ENCODE peak calls at places on chromosomes 2 and 18, in five cellular contexts. One of them, this sample, is unnamed.
A peak's percentile ranks its signal among the peaks of the same experiment; 100 is the strongest.

GRCh38 chr18:36812686-36813085 is 16.1 kb downstream of the TPGS2 start:
- DNase-seq in spleen: no peak
- DNase-seq in K562: no peak
- DNase-seq in suprapubic skin: no peak
- DNase-seq in HCT116: no peak
- DNase-seq in this sample: no peak

GRCh38 chr2:69375494-69376353 is 11.3 kb downstream of the GFPT1 start:
- DNase-seq in HCT116: peak; percentile 21
- DNase-seq in suprapubic skin: no peak
- DNase-seq in K562: peak; percentile 54
- DNase-seq in spleen: no peak
- DNase-seq in this sample: no peak

GRCh38 chr18:3508576-3509559 is 58.9 kb downstream of the TGIF1 start:
- DNase-seq in HCT116: no peak
- DNase-seq in suprapubic skin: no peak
- DNase-seq in spleen: no peak
- DNase-seq in K562: no peak
- DNase-seq in this sample: peak; percentile 32

GRCh38 chr18:6920099-6920955 is 190.8 kb downstream of the ARHGAP28 start:
- DNase-seq in suprapubic skin: no peak
- DNase-seq in HCT116: no peak
- DNase-seq in K562: peak; percentile 47
- DNase-seq in spleen: no peak
- DNase-seq in this sample: peak; percentile 77

GRCh38 chr2:37560241-37560848 is 111.1 kb downstream of the CDC42EP3 start:
- DNase-seq in suprapubic skin: no peak
- DNase-seq in spleen: no peak
- DNase-seq in K562: no peak
- DNase-seq in HCT116: no peak
- DNase-seq in this sample: no peak

GRCh38 chr2:8636691-8637636 is 44.9 kb upstream of the ID2 start:
- DNase-seq in suprapubic skin: no peak
- DNase-seq in K562: no peak
- DNase-seq in HCT116: no peak
- DNase-seq in spleen: peak; percentile 63
- DNase-seq in this sample: no peak

GRCh38 chr2:202815548-202816420 is 55.8 kb downstream of the ICA1L start:
- DNase-seq in K562: no peak
- DNase-seq in spleen: no peak
- DNase-seq in suprapubic skin: no peak
- DNase-seq in HCT116: no peak
- DNase-seq in this sample: no peak

GRCh38 chr2:180604077-180604476 is 376.3 kb upstream of the UBE2E3 start:
- DNase-seq in HCT116: peak; percentile 6
- DNase-seq in suprapubic skin: no peak
- DNase-seq in K562: no peak
- DNase-seq in spleen: no peak
- DNase-seq in this sample: no peak

GRCh38 chr2:111618577-111618930 is 265.4 kb downstream of the ANAPC1 start:
- DNase-seq in HCT116: no peak
- DNase-seq in spleen: peak; percentile 84
- DNase-seq in K562: no peak
- DNase-seq in suprapubic skin: no peak
- DNase-seq in this sample: no peak

GRCh38 chr2:156423674-156424282 is 12.4 kb upstream of the GPD2 start:
- DNase-seq in spleen: no peak
- DNase-seq in HCT116: no peak
- DNase-seq in K562: no peak
- DNase-seq in suprapubic skin: no peak
- DNase-seq in this sample: no peak

GRCh38 chr2:195495356-195495755 is 161.7 kb upstream of the SLC39A10 start:
- DNase-seq in suprapubic skin: no peak
- DNase-seq in spleen: no peak
- DNase-seq in K562: no peak
- DNase-seq in HCT116: no peak
- DNase-seq in this sample: no peak

GRCh38 chr18:10936211-10937053 is 212.9 kb downstream of the PIEZO2 start:
- DNase-seq in HCT116: no peak
- DNase-seq in suprapubic skin: no peak
- DNase-seq in spleen: no peak
- DNase-seq in K562: no peak
- DNase-seq in this sample: no peak

GRCh38 chr2:181552808-181553207 is 95.6 kb downstream of the ITGA4 start:
- DNase-seq in spleen: no peak
- DNase-seq in K562: no peak
- DNase-seq in HCT116: peak; percentile 28
- DNase-seq in suprapubic skin: no peak
- DNase-seq in this sample: no peak

GRCh38 chr2:54422072-54422581 is 34.0 kb upstream of the SPTBN1 start:
- DNase-seq in HCT116: no peak
- DNase-seq in spleen: no peak
- DNase-seq in suprapubic skin: no peak
- DNase-seq in K562: no peak
- DNase-seq in this sample: no peak

GRCh38 chr2:162245737-162246136 is 2.5 kb upstream of the FAP start:
- DNase-seq in spleen: no peak
- DNase-seq in K562: no peak
- DNase-seq in suprapubic skin: no peak
- DNase-seq in HCT116: no peak
- DNase-seq in this sample: no peak

GRCh38 chr2:85356186-85356585 is 1.6 kb downstream of the ELMOD3 start:
- DNase-seq in K562: no peak
- DNase-seq in suprapubic skin: no peak
- DNase-seq in HCT116: no peak
- DNase-seq in spleen: no peak
- DNase-seq in this sample: no peak

GRCh38 chr18:6960656-6961055 is 156.9 kb downstream of the LAMA1 start:
- DNase-seq in K562: no peak
- DNase-seq in HCT116: no peak
- DNase-seq in spleen: no peak
- DNase-seq in suprapubic skin: no peak
- DNase-seq in this sample: no peak

GRCh38 chr2:97354576-97354975 is 235.1 kb downstream of the ANKRD36B start:
- DNase-seq in spleen: peak; percentile 77
- DNase-seq in suprapubic skin: no peak
- DNase-seq in K562: no peak
- DNase-seq in HCT116: no peak
- DNase-seq in this sample: no peak

GRCh38 chr2:175786705-175787104 is 215.4 kb downstream of the LNPK start:
- DNase-seq in spleen: no peak
- DNase-seq in HCT116: no peak
- DNase-seq in suprapubic skin: no peak
- DNase-seq in K562: no peak
- DNase-seq in this sample: no peak

GRCh38 chr18:76687271-76688006 is 134.9 kb upstream of the ZNF236 start:
- DNase-seq in suprapubic skin: no peak
- DNase-seq in K562: no peak
- DNase-seq in spleen: no peak
- DNase-seq in HCT116: no peak
- DNase-seq in this sample: no peak

GRCh38 chr2:10964076-10964812 is 52.5 kb downstream of the KCNF1 start:
- DNase-seq in K562: no peak
- DNase-seq in suprapubic skin: no peak
- DNase-seq in HCT116: no peak
- DNase-seq in spleen: no peak
- DNase-seq in this sample: no peak

GRCh38 chr2:8491296-8492048 is 190.4 kb upstream of the ID2 start:
- DNase-seq in HCT116: no peak
- DNase-seq in spleen: no peak
- DNase-seq in suprapubic skin: peak; percentile 45
- DNase-seq in K562: no peak
- DNase-seq in this sample: peak; percentile 53

GRCh38 chr2:104658149-104658839 is 195.6 kb upstream of the POU3F3 start:
- DNase-seq in suprapubic skin: peak; percentile 85
- DNase-seq in HCT116: no peak
- DNase-seq in spleen: peak; percentile 86
- DNase-seq in K562: no peak
- DNase-seq in this sample: no peak

GRCh38 chr2:235608200-235608591 is 114.4 kb downstream of the AGAP1 start:
- DNase-seq in suprapubic skin: no peak
- DNase-seq in K562: no peak
- DNase-seq in HCT116: no peak
- DNase-seq in spleen: no peak
- DNase-seq in this sample: no peak

GRCh38 chr2:12107849-12108420 is 361.5 kb downstream of the LPIN1 start:
- DNase-seq in K562: no peak
- DNase-seq in HCT116: no peak
- DNase-seq in suprapubic skin: no peak
- DNase-seq in spleen: no peak
- DNase-seq in this sample: peak; percentile 77

GRCh38 chr2:169095631-169096105 is 26.3 kb downstream of the DHRS9 start:
- DNase-seq in spleen: no peak
- DNase-seq in suprapubic skin: no peak
- DNase-seq in K562: peak; percentile 27
- DNase-seq in HCT116: peak; percentile 48
- DNase-seq in this sample: no peak

GRCh38 chr2:241943961-241944575 is 74.5 kb downstream of the RTP5 start:
- DNase-seq in K562: no peak
- DNase-seq in suprapubic skin: peak; percentile 70
- DNase-seq in spleen: peak; percentile 51
- DNase-seq in HCT116: no peak
- DNase-seq in this sample: no peak

GRCh38 chr2:229300814-229301213 is 29.7 kb upstream of the PID1 start:
- DNase-seq in spleen: no peak
- DNase-seq in K562: no peak
- DNase-seq in HCT116: no peak
- DNase-seq in suprapubic skin: no peak
- DNase-seq in this sample: no peak

GRCh38 chr2:15753811-15754702 is 162.4 kb downstream of the DDX1 start:
- DNase-seq in K562: no peak
- DNase-seq in suprapubic skin: no peak
- DNase-seq in HCT116: no peak
- DNase-seq in spleen: no peak
- DNase-seq in this sample: no peak

GRCh38 chr2:30705056-30705455 is 102.2 kb downstream of the CAPN13 start:
- DNase-seq in K562: no peak
- DNase-seq in HCT116: no peak
- DNase-seq in suprapubic skin: no peak
- DNase-seq in spleen: no peak
- DNase-seq in this sample: no peak

GRCh38 chr2:173991857-173992588 is 26.9 kb upstream of the SP3 start:
- DNase-seq in suprapubic skin: peak; percentile 94
- DNase-seq in K562: no peak
- DNase-seq in HCT116: no peak
- DNase-seq in spleen: no peak
- DNase-seq in this sample: no peak
- TF ChIP-seq POLR2AphosphoS5 in suprapubic skin: no peak
- TF ChIP-seq POLR2AphosphoS5 in K562: no peak
- TF ChIP-seq POLR2AphosphoS5 in HCT116: no peak
- TF ChIP-seq POLR2AphosphoS5 in spleen: no peak
- TF ChIP-seq POLR2AphosphoS5 in this sample: no peak

GRCh38 chr18:30499721-30500120 is 542.8 kb downstream of the DSC3 start:
- DNase-seq in spleen: no peak
- DNase-seq in suprapubic skin: no peak
- DNase-seq in HCT116: no peak
- DNase-seq in K562: no peak
- DNase-seq in this sample: no peak

GRCh38 chr18:30500240-30500945 is 542.1 kb downstream of the DSC3 start:
- DNase-seq in spleen: no peak
- DNase-seq in HCT116: no peak
- DNase-seq in suprapubic skin: no peak
- DNase-seq in K562: no peak
- DNase-seq in this sample: no peak

DNA sequence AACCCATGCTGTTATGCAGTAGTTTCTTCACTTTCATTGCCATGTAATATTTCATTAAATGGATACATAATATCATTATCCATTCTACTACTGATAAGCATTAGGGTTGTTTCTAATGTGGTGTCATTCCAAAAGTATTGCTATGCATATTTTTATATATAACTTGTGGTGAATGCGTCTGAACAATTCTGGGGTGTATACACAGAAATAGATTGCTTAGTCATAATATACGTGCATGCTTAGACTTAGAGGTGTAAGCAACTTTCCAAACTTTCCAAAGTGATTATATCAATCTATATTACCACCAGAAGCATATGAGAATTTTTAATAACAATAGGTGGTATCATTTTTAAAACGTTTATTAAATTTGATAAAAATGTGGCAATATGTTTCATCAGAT is 540.9 kb downstream of the DSC3 start:
- DNase-seq in spleen: no peak
- DNase-seq in suprapubic skin: no peak
- DNase-seq in HCT116: no peak
- DNase-seq in K562: no peak
- DNase-seq in this sample: no peak
- TF ChIP-seq POLR2AphosphoS5 in spleen: no peak
- TF ChIP-seq POLR2AphosphoS5 in suprapubic skin: no peak
- TF ChIP-seq POLR2AphosphoS5 in HCT116: no peak
- TF ChIP-seq POLR2AphosphoS5 in K562: no peak
- TF ChIP-seq POLR2AphosphoS5 in this sample: no peak

DNA sequence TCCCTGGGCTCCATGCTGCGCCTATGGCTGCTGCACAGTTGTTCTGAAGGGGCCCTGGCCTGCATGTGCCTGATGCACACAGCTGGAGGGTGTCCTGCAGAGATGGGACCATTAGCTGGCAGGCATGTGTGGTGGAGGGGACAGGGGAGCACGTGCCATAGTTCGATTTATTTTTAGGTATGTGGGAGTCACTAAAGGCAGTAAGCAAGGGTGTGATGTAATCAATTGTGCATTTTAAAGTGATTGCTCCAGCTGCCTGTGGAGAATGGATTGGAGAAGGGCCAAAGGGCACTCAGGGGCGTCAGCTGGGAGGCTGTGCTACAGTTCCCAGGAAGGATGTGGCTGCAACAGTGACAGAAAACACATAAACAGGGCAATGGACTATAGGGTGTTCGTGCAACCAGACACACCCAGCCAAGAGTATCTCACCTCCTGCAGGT is 205.1 kb downstream of the ARL4C start:
- DNase-seq in suprapubic skin: no peak
- DNase-seq in spleen: no peak
- DNase-seq in K562: no peak
- DNase-seq in HCT116: no peak
- DNase-seq in this sample: no peak
- TF ChIP-seq POLR2AphosphoS5 in suprapubic skin: no peak
- TF ChIP-seq POLR2AphosphoS5 in spleen: peak; percentile 62
- TF ChIP-seq POLR2AphosphoS5 in K562: no peak
- TF ChIP-seq POLR2AphosphoS5 in HCT116: no peak
- TF ChIP-seq POLR2AphosphoS5 in this sample: no peak

GRCh38 chr2:200786423-200786822 is 25.3 kb upstream of the BZW1 start:
- DNase-seq in suprapubic skin: no peak
- DNase-seq in HCT116: no peak
- DNase-seq in spleen: no peak
- DNase-seq in K562: no peak
- DNase-seq in this sample: no peak
- TF ChIP-seq POLR2AphosphoS5 in suprapubic skin: no peak
- TF ChIP-seq POLR2AphosphoS5 in HCT116: no peak
- TF ChIP-seq POLR2AphosphoS5 in spleen: no peak
- TF ChIP-seq POLR2AphosphoS5 in K562: no peak
- TF ChIP-seq POLR2AphosphoS5 in this sample: no peak